ENCODE peak calls at places on chromosomes 5 and 9, in seven cellular contexts. One of them, this sample, is unnamed. For H3K4me1, the result is how much of the 10 kb centered on the place peaks cover.

GRCh38 chr5:172766287-172767104 is 4.5 kb downstream of the DUSP1 start:
- DNase-seq in K562: no peak
- DNase-seq in endodermal cell: peak
- DNase-seq in kidney: peak
- DNase-seq in IMR-90: peak
- DNase-seq in mammary epithelial cell: peak
- DNase-seq in GM23248: peak
- DNase-seq in this sample: peak

GRCh38 chr5:136309376-136309775 is 56.0 kb downstream of the TRPC7 start:
- DNase-seq in K562: no peak
- DNase-seq in endodermal cell: no peak
- DNase-seq in kidney: no peak
- DNase-seq in IMR-90: no peak
- DNase-seq in mammary epithelial cell: no peak
- DNase-seq in GM23248: no peak
- DNase-seq in this sample: peak

GRCh38 chr9:6152824-6153223 is 62.8 kb upstream of the IL33 start:
- DNase-seq in K562: no peak
- DNase-seq in endodermal cell: no peak
- DNase-seq in kidney: no peak
- DNase-seq in IMR-90: no peak
- DNase-seq in mammary epithelial cell: no peak
- DNase-seq in GM23248: no peak
- DNase-seq in this sample: no peak

GRCh38 chr5:148027505-148027904 is 36.3 kb upstream of the SPINK5 start:
- DNase-seq in K562: no peak
- DNase-seq in endodermal cell: no peak
- DNase-seq in kidney: no peak
- DNase-seq in IMR-90: no peak
- DNase-seq in mammary epithelial cell: no peak
- DNase-seq in GM23248: no peak
- DNase-seq in this sample: no peak

GRCh38 chr5:5040712-5041111 is 99.4 kb upstream of the ADAMTS16 start:
- DNase-seq in K562: no peak
- DNase-seq in endodermal cell: no peak
- DNase-seq in kidney: no peak
- DNase-seq in IMR-90: no peak
- DNase-seq in mammary epithelial cell: no peak
- DNase-seq in GM23248: no peak
- DNase-seq in this sample: no peak

GRCh38 chr5:68227532-68228160 is 12.1 kb downstream of the PIK3R1 start:
- DNase-seq in K562: no peak
- DNase-seq in endodermal cell: no peak
- DNase-seq in kidney: no peak
- DNase-seq in IMR-90: no peak
- DNase-seq in mammary epithelial cell: no peak
- DNase-seq in GM23248: no peak
- DNase-seq in this sample: no peak

GRCh38 chr9:6575324-6575758 is 70.2 kb downstream of the GLDC start:
- DNase-seq in K562: no peak
- DNase-seq in endodermal cell: peak
- DNase-seq in kidney: no peak
- DNase-seq in IMR-90: no peak
- DNase-seq in mammary epithelial cell: no peak
- DNase-seq in GM23248: no peak
- DNase-seq in this sample: no peak

GRCh38 chr5:8184455-8185063 is 315.6 kb downstream of the MTRR start:
- DNase-seq in K562: peak
- DNase-seq in endodermal cell: peak
- DNase-seq in kidney: no peak
- DNase-seq in IMR-90: peak
- DNase-seq in mammary epithelial cell: peak
- DNase-seq in GM23248: peak
- DNase-seq in this sample: no peak

GRCh38 chr5:134510970-134511795 is 14.3 kb upstream of the JADE2 start:
- DNase-seq in K562: no peak
- DNase-seq in endodermal cell: peak
- DNase-seq in kidney: peak
- DNase-seq in IMR-90: peak
- DNase-seq in mammary epithelial cell: peak
- DNase-seq in GM23248: peak
- DNase-seq in this sample: no peak

GRCh38 chr5:140347382-140347781 is 979 bp upstream of the HBEGF start:
- DNase-seq in K562: no peak
- DNase-seq in endodermal cell: no peak
- DNase-seq in kidney: no peak
- DNase-seq in IMR-90: no peak
- DNase-seq in mammary epithelial cell: no peak
- DNase-seq in GM23248: no peak
- DNase-seq in this sample: no peak

GRCh38 chr5:80864706-80865435 is 95.3 kb upstream of the RASGRF2 start:
- DNase-seq in K562: no peak
- DNase-seq in endodermal cell: no peak
- DNase-seq in kidney: no peak
- DNase-seq in IMR-90: no peak
- DNase-seq in mammary epithelial cell: no peak
- DNase-seq in GM23248: no peak
- DNase-seq in this sample: no peak

GRCh38 chr5:56346044-56346710 is 113.0 kb upstream of the ANKRD55 start:
- DNase-seq in K562: no peak
- DNase-seq in endodermal cell: no peak
- DNase-seq in kidney: no peak
- DNase-seq in IMR-90: no peak
- DNase-seq in mammary epithelial cell: no peak
- DNase-seq in GM23248: no peak
- DNase-seq in this sample: no peak

GRCh38 chr5:149853019-149853648 is 91.5 kb downstream of the PDE6A start:
- DNase-seq in K562: peak
- DNase-seq in endodermal cell: peak
- DNase-seq in kidney: no peak
- DNase-seq in IMR-90: peak
- DNase-seq in mammary epithelial cell: peak
- DNase-seq in GM23248: peak
- DNase-seq in this sample: peak

GRCh38 chr5:83553000-83553486 is 81.5 kb downstream of the VCAN start:
- DNase-seq in K562: no peak
- DNase-seq in endodermal cell: no peak
- DNase-seq in kidney: no peak
- DNase-seq in IMR-90: peak
- DNase-seq in mammary epithelial cell: no peak
- DNase-seq in GM23248: peak
- DNase-seq in this sample: peak

GRCh38 chr5:120678279-120678678 is 214.2 kb downstream of the PRR16 start:
- DNase-seq in K562: no peak
- DNase-seq in endodermal cell: no peak
- DNase-seq in kidney: no peak
- DNase-seq in IMR-90: peak
- DNase-seq in mammary epithelial cell: no peak
- DNase-seq in GM23248: peak
- DNase-seq in this sample: peak

GRCh38 chr5:134524826-134525686 is at the start of gene JADE2:
- DNase-seq in K562: peak
- DNase-seq in endodermal cell: peak
- DNase-seq in kidney: peak
- DNase-seq in IMR-90: peak
- DNase-seq in mammary epithelial cell: peak
- DNase-seq in GM23248: peak
- DNase-seq in this sample: peak

GRCh38 chr5:138354926-138355378 is 2.5 kb downstream of the KDM3B start:
- DNase-seq in K562: peak
- DNase-seq in endodermal cell: peak
- DNase-seq in kidney: no peak
- DNase-seq in IMR-90: peak
- DNase-seq in mammary epithelial cell: peak
- DNase-seq in GM23248: peak
- DNase-seq in this sample: peak

GRCh38 chr5:63255609-63256008 is 677.0 kb downstream of the LRRC70 start:
- DNase-seq in K562: no peak
- DNase-seq in endodermal cell: peak
- DNase-seq in kidney: no peak
- DNase-seq in IMR-90: no peak
- DNase-seq in mammary epithelial cell: no peak
- DNase-seq in GM23248: peak
- DNase-seq in this sample: no peak

GRCh38 chr9:81915801-81916505 is 12.3 kb upstream of the SPATA31D4 start:
- DNase-seq in K562: no peak
- DNase-seq in endodermal cell: no peak
- DNase-seq in kidney: no peak
- DNase-seq in IMR-90: no peak
- DNase-seq in mammary epithelial cell: no peak
- DNase-seq in GM23248: peak
- DNase-seq in this sample: no peak

GRCh38 chr9:128921881-128922763 is 1.3 kb downstream of the PHYHD1 start:
- DNase-seq in K562: peak
- DNase-seq in endodermal cell: peak
- DNase-seq in kidney: peak
- DNase-seq in IMR-90: peak
- DNase-seq in mammary epithelial cell: no peak
- DNase-seq in GM23248: peak
- DNase-seq in this sample: peak
- H3K9ac ChIP-seq in K562: peak
- H3K9ac ChIP-seq in endodermal cell: peak
- H3K9ac ChIP-seq in kidney: peak
- H3K9ac ChIP-seq in IMR-90: peak
- H3K9ac ChIP-seq in mammary epithelial cell: no peak
- H3K9ac ChIP-seq in GM23248: peak
- H3K9ac ChIP-seq in this sample: peak

GRCh38 chr5:123090641-123091257 is 1.7 kb downstream of the PRDM6 start:
- DNase-seq in K562: no peak
- DNase-seq in endodermal cell: peak
- DNase-seq in kidney: no peak
- DNase-seq in IMR-90: no peak
- DNase-seq in mammary epithelial cell: no peak
- DNase-seq in GM23248: no peak
- DNase-seq in this sample: no peak
- H3K4me1 ChIP-seq in K562: under half
- H3K4me1 ChIP-seq in endodermal cell: under half
- H3K4me1 ChIP-seq in kidney: under half
- H3K4me1 ChIP-seq in IMR-90: under half
- H3K4me1 ChIP-seq in mammary epithelial cell: under half
- H3K4me1 ChIP-seq in GM23248: under half
- H3K4me1 ChIP-seq in this sample: under half

DNA sequence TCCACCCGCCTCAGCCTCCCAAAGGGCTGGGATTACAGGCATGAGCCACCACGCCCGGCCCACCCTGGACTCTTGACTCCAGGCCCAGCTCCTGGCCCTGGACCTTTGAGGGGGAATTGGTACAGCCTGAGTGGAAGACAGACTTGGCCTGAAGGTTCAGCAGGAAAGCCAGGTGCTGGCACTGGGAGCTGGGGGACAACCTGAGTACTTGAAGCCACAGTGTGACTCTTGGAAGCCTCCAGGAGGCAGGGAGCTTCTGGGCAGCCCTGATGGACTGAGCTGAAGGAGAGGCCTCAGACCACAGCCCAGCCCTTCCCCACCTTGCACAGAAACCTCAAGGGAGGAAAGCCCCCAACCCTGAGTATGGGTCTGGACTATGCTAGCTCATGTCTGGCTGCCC is 54.2 kb downstream of the RASGEF1C start:
- DNase-seq in K562: no peak
- DNase-seq in endodermal cell: no peak
- DNase-seq in kidney: no peak
- DNase-seq in IMR-90: no peak
- DNase-seq in mammary epithelial cell: no peak
- DNase-seq in GM23248: no peak
- DNase-seq in this sample: no peak
- H3K27ac ChIP-seq in K562: no peak
- H3K27ac ChIP-seq in endodermal cell: no peak
- H3K27ac ChIP-seq in kidney: no peak
- H3K27ac ChIP-seq in IMR-90: no peak
- H3K27ac ChIP-seq in mammary epithelial cell: no peak
- H3K27ac ChIP-seq in GM23248: no peak
- H3K27ac ChIP-seq in this sample: no peak

DNA sequence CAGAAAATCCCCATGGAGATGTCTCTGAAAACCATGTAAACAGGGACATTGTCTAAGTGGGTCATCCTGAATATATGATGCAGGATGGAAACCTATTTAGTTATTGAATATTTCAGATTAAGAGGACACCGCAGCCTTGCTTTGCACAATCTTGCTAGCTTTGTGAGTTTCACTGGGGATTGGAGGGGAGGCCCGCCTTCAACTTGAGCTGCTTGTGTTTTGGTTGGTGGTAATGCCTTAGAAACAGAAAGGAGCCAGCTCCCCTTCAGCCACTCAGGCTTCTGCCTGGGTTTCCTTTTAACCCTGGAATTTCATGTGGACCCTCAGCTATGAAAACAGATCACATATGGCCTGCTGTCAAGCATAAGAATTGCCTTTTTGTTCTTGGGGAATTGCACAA is 112.7 kb downstream of the C9orf152 start:
- DNase-seq in K562: no peak
- DNase-seq in endodermal cell: no peak
- DNase-seq in kidney: no peak
- DNase-seq in IMR-90: peak
- DNase-seq in mammary epithelial cell: no peak
- DNase-seq in GM23248: no peak
- DNase-seq in this sample: peak
- H3K9ac ChIP-seq in K562: no peak
- H3K9ac ChIP-seq in endodermal cell: no peak
- H3K9ac ChIP-seq in kidney: no peak
- H3K9ac ChIP-seq in IMR-90: no peak
- H3K9ac ChIP-seq in mammary epithelial cell: no peak
- H3K9ac ChIP-seq in GM23248: no peak
- H3K9ac ChIP-seq in this sample: no peak

This sample was measured in fibroblast of lung.